ENCODE peak calls at places on chromosomes 5 and 9, in ten cellular contexts. R, J, G, K, C, T, L, A, N and Y are unnamed samples. For H3K4me1, the result is how much of the 10 kb centered on the place peaks cover.

GRCh38 chr9:34546834-34547827 is 24.3 kb upstream of the ENHO start:
- DNase-seq in C (peak), K (peak), L (peak), T (peak), N (peak), R (no peak), G (peak), A (peak), J (no peak), Y (peak)

GRCh38 chr9:87868175-87868574 is 14.5 kb upstream of the SPATA31E1 start:
- DNase-seq in K (no peak), T (no peak), N (no peak), C (no peak), L (no peak), G (no peak), J (no peak), A (no peak), R (no peak), Y (no peak)

GRCh38 chr5:170832241-170832640 is 29.6 kb upstream of the RANBP17 start:
- DNase-seq in R (no peak), G (no peak), T (no peak), A (no peak), L (no peak), J (no peak), C (no peak), N (no peak), K (no peak), Y (no peak)

GRCh38 chr9:19255821-19256220 is 25.3 kb downstream of the DENND4C start:
- DNase-seq in J (no peak), R (no peak), G (no peak), A (no peak), L (no peak), C (no peak), T (no peak), N (no peak), K (no peak), Y (no peak)

GRCh38 chr5:139524932-139525585 is 36.1 kb upstream of the UBE2D2 start:
- DNase-seq in T (no peak), C (no peak), A (no peak), J (no peak), K (no peak), R (no peak), N (no peak), G (no peak), L (no peak), Y (no peak)

GRCh38 chr5:106454651-106455415 is 1215.9 kb downstream of the EFNA5 start:
- DNase-seq in R (no peak), J (no peak), T (no peak), L (no peak), C (peak), K (peak), A (peak), N (peak), G (no peak), Y (no peak)

GRCh38 chr9:85310531-85311070 is 431.2 kb downstream of the AGTPBP1 start:
- DNase-seq in G (no peak), K (no peak), R (no peak), J (no peak), C (no peak), A (no peak), T (no peak), L (no peak), N (no peak), Y (no peak)

GRCh38 chr5:38827525-38827924 is 18.3 kb upstream of the OSMR start:
- DNase-seq in A (peak), K (peak), T (no peak), G (no peak), R (no peak), J (no peak), L (no peak), C (no peak), N (no peak), Y (no peak)

GRCh38 chr5:142003266-142003800 is 9.5 kb downstream of the GNPDA1 start:
- DNase-seq in G (no peak), T (no peak), R (no peak), C (no peak), A (no peak), L (no peak), K (no peak), J (no peak), N (no peak), Y (no peak)

GRCh38 chr5:181167814-181168488 is 20.6 kb downstream of the OR2V2 start:
- DNase-seq in N (no peak), A (peak), T (peak), G (no peak), L (peak), K (no peak), R (no peak), J (no peak), C (peak), Y (no peak)

GRCh38 chr9:126875780-126876510 is 15.5 kb downstream of the ZBTB34 start:
- DNase-seq in J (no peak), R (no peak), L (no peak), C (no peak), K (no peak), N (no peak), G (no peak), A (no peak), T (no peak), Y (no peak)

GRCh38 chr5:75054110-75054930 is 2.0 kb upstream of the GCNT4 start:
- DNase-seq in N (peak), T (peak), G (no peak), K (peak), R (peak), C (no peak), A (peak), J (no peak), L (no peak), Y (no peak)

GRCh38 chr9:115262477-115262876 is 144.5 kb upstream of the TNC start:
- DNase-seq in T (no peak), J (no peak), C (peak), L (no peak), R (peak), G (no peak), N (peak), K (peak), A (peak), Y (no peak)

GRCh38 chr9:128634111-128634510 is 22.5 kb downstream of the DYNC2I2 start:
- DNase-seq in K (no peak), G (no peak), L (no peak), A (no peak), R (peak), T (no peak), J (no peak), C (no peak), N (no peak), Y (no peak)

GRCh38 chr5:159444441-159445082 is 114.3 kb upstream of the IL12B start:
- DNase-seq in N (no peak), A (peak), K (peak), C (peak), J (no peak), T (no peak), R (no peak), G (peak), L (no peak), Y (peak)

GRCh38 chr5:167893271-167893670 is 398.2 kb upstream of the WWC1 start:
- DNase-seq in C (no peak), T (no peak), A (no peak), L (no peak), N (no peak), K (no peak), R (no peak), G (no peak), J (no peak), Y (no peak)

GRCh38 chr9:19127881-19128719 is 808 bp upstream of the PLIN2 start:
- DNase-seq in N (peak), J (no peak), R (peak), K (peak), T (peak), G (peak), L (no peak), A (peak), C (peak), Y (peak)

GRCh38 chr5:132059696-132060500 is 557 bp upstream of the IL3 start:
- DNase-seq in R (peak), C (no peak), L (no peak), T (peak), J (no peak), A (no peak), K (no peak), N (peak), G (no peak), Y (peak)

GRCh38 chr5:4549351-4549750 is 590.8 kb upstream of the ADAMTS16 start:
- DNase-seq in T (no peak), R (no peak), K (no peak), C (no peak), N (no peak), G (no peak), A (no peak), J (no peak), L (no peak), Y (no peak)

GRCh38 chr5:166562246-166562645 is 1729.2 kb upstream of the WWC1 start:
- DNase-seq in K (no peak), L (no peak), N (no peak), J (no peak), A (no peak), G (no peak), C (no peak), R (no peak), T (no peak), Y (no peak)

GRCh38 chr5:173764321-173765029 is 123.7 kb upstream of the CPEB4 start:
- DNase-seq in A (peak), N (peak), C (peak), J (peak), G (no peak), R (peak), K (peak), T (peak), L (peak), Y (no peak)

GRCh38 chr5:158780656-158781237 is 319.0 kb downstream of the EBF1 start:
- DNase-seq in C (no peak), T (no peak), L (no peak), N (no peak), G (no peak), J (no peak), K (no peak), R (no peak), A (no peak), Y (no peak)

GRCh38 chr5:31663519-31663918 is 24.6 kb downstream of the PDZD2 start:
- DNase-seq in J (peak), R (no peak), K (peak), C (no peak), G (no peak), L (no peak), T (peak), N (no peak), A (peak), Y (no peak)

GRCh38 chr5:83025690-83026472 is 51.3 kb downstream of the TMEM167A start:
- DNase-seq in J (no peak), N (no peak), L (peak), R (no peak), T (no peak), G (no peak), A (no peak), C (no peak), K (no peak), Y (no peak)

GRCh38 chr5:120454094-120454798 is 9.9 kb upstream of the PRR16 start:
- DNase-seq in G (no peak), K (peak), R (no peak), J (no peak), T (no peak), L (no peak), N (no peak), A (peak), C (no peak), Y (no peak)

GRCh38 chr9:134557331-134557730 is 84.3 kb upstream of the COL5A1 start:
- DNase-seq in J (no peak), L (no peak), C (no peak), T (peak), N (no peak), G (no peak), K (no peak), A (no peak), R (no peak), Y (no peak)

GRCh38 chr5:137492321-137492720 is 6.8 kb downstream of the SPOCK1 start:
- DNase-seq in C (no peak), L (no peak), K (peak), T (no peak), A (peak), G (no peak), N (no peak), J (no peak), R (no peak), Y (no peak)

GRCh38 chr5:141515946-141516647 is 27.2 kb downstream of the PCDHGC5 start:
- DNase-seq in L (no peak), G (no peak), R (no peak), N (no peak), T (no peak), J (no peak), C (no peak), K (no peak), A (no peak), Y (no peak)

GRCh38 chr9:134648701-134649525 is 7.3 kb downstream of the COL5A1 start:
- DNase-seq in A (peak), K (peak), T (no peak), N (no peak), C (no peak), J (no peak), R (peak), L (no peak), G (peak), Y (no peak)

GRCh38 chr5:2049876-2050275 is 167.2 kb upstream of the IRX4 start:
- DNase-seq in G (no peak), C (no peak), A (no peak), R (no peak), L (no peak), K (no peak), J (no peak), N (no peak), T (no peak), Y (no peak)

GRCh38 chr9:109012009-109012875 is 1.1 kb downstream of the CTNNAL1 start:
- DNase-seq in A (peak), C (peak), L (no peak), K (peak), N (peak), T (peak), G (peak), J (peak), R (no peak), Y (peak)

GRCh38 chr5:170450041-170450660 is 53.7 kb upstream of the KCNIP1 start:
- DNase-seq in R (no peak), T (no peak), J (no peak), L (no peak), C (no peak), N (no peak), K (peak), G (no peak), A (no peak), Y (no peak)

GRCh38 chr9:106482733-106483132 is 380.2 kb upstream of the ZNF462 start:
- DNase-seq in L (no peak), A (no peak), T (no peak), R (no peak), C (no peak), G (no peak), N (no peak), J (no peak), K (peak), Y (no peak)

GRCh38 chr9:137482094-137482781 is 23.1 kb upstream of the NSMF start:
- DNase-seq in L (peak), J (peak), R (peak), C (peak), G (no peak), N (peak), K (peak), A (peak), T (peak), Y (no peak)

DNA sequence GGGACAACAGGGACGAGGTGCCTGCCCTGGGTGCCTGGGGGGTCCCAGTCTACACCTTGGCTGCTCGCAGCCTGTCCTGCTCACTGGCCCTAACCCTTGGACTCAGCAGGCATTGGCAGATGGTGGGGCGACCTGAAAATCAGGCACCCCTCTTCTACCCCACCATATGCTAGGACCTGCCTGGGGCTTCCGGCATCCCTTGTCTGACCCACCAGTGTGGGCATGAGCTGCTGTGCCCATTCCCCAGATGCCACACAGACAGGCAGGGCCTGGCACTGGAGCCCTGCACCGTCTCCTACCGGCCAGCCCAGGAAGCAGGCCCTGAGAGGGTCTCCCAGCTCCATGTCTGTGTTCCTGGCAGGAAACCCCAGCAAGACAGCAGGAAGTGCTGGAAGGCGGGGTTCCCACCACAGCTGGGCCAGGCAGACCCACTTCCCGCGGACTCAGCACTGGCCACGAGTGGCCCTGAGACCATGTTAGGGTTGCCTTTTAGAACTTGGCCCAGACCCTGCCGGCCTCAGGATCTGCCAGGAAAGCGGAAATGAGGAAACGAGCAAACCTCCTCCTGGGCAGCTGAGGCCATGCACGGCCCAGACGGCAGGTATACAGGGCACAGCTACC is 3.1 kb downstream of the NINJ1 start:
- DNase-seq in T (peak), L (no peak), K (no peak), N (peak), J (peak), A (no peak), G (no peak), R (peak), C (no peak), Y (no peak)
- H3K4me1 ChIP-seq in T (half or more), L (under half), K (under half), N (half or more), J (half or more), A (under half), G (half or more), R (half or more), C (under half), Y (under half)

GRCh38 chr9:95076696-95077052 is 240.8 kb downstream of the FANCC start:
- DNase-seq in N (no peak), K (no peak), T (no peak), J (no peak), R (no peak), A (no peak), L (no peak), C (no peak), G (no peak), Y (no peak)

GRCh38 chr9:95075700-95076099 is 241.8 kb downstream of the FANCC start:
- DNase-seq in J (no peak), K (no peak), N (no peak), L (no peak), G (no peak), A (no peak), C (no peak), T (no peak), R (no peak), Y (no peak)

GRCh38 chr9:95077766-95078382 is 239.6 kb downstream of the FANCC start:
- DNase-seq in K (no peak), T (peak), N (peak), L (no peak), J (no peak), A (no peak), R (no peak), C (no peak), G (no peak), Y (no peak)

GRCh38 chr9:95078516-95078915 is 239.0 kb downstream of the FANCC start:
- DNase-seq in T (peak), A (no peak), C (no peak), L (no peak), N (no peak), J (no peak), R (no peak), K (no peak), G (no peak), Y (no peak)

DNA sequence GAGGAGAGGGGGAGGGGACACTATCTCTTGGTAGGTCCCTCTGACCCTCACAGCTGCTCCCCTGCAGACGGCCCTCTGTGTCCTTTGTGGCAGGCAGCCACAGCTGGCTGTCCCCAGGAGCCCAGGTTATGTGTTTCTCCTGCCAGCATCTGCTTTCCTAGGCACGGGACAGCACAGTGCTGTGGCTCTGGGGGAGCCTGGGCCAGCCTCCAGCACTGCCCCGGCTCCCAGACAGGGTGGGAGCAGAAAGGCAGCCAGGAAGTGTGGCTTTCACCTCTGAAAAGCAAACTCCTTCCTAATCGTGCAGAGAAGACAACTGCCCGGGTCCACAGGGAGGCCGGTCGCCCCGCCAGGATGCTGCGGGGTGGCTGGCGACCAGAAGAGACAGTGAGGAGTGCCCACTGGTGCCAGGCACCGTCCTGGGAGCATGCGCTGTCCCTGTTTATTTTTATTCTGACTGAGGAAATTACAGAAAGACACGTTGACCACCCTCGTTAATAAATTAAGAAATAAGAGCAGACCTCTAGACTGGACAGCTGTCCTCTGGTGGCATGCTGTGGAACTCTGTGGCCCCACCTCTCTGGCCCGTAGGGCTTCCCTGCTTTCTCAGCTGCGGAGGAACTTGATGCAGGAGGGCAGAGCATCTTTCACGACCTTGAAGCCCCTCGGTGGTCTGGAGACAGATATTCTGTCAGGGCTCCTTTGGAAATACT is 240.3 kb downstream of the FANCC start:
- DNase-seq in A (no peak), J (no peak), N (no peak), K (no peak), C (no peak), T (peak), R (no peak), L (no peak), G (no peak), Y (no peak)
- H3K27ac ChIP-seq in A (no peak), J (peak), N (peak), K (peak), C (peak), T (peak), R (peak), L (no peak), G (no peak), Y (no peak)

DNA sequence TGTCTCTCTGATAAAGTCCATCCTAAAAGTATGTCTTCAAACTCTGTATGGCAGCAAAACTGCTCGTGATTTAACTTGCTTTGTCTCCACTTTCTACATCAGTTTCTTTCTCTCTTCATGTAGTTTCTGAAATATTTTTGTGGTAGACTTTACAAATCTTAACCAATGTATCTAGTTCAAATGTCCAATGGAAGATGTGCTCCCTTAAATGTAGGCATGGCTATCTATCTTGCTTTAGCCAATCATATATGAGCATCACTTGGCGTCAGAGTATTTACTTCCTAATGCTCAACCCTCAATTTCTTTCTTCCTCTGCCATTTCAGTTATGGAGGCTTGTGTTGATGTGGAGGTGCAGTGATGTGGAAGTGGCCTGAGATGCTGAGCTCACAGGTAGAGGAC is 206.1 kb upstream of the ZNF608 start:
- DNase-seq in N (no peak), G (no peak), J (no peak), C (no peak), K (no peak), L (no peak), R (no peak), A (no peak), T (no peak), Y (no peak)
- H3K4me3 ChIP-seq in N (no peak), G (no peak), J (no peak), C (no peak), K (no peak), L (no peak), R (no peak), A (no peak), T (no peak), Y (no peak)

DNA sequence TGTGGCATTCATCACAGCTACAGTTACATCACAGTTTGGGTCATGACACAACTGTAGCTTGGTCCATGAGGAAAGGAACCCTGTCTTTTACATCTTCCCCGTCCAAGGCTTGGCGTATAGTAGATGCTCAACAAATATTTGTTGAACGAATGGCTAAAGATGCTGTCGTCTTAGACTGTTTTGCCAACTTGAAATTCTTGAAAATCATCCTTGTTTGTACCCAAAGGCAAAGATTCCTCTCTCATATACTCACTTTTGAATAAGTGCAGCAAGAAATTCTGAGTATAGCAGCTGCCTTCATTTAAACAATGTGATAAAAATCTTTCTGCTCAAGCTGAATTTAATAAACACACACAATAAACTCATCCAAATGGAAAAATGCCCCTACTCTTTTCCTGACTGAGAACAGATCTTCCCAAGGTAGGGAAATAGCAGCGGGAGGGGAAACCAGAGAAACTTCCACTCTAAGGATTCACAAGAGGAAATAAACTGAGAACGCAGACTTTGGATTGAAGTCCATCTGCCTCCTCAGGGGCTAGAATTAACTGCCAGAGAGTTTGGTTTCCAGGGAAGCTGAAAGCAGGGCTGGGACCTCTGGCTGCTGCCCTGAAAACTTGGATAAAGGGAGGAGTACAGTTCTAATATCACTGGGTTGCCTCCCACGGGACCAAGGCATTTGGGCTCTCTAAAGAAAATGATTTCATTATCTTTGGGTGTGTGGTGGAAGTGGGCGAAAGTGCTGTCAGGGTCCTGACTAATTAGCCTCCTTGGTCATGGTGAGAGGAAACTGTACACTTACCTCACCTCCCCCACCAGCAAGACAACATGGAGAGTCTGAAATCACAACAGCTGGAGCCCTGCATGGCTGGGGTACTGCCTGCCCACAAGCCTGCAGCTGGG is 99.1 kb downstream of the DPYSL3 start:
- DNase-seq in R (no peak), N (no peak), L (no peak), K (peak), A (peak), C (no peak), J (no peak), G (no peak), T (no peak), Y (no peak)
- H3K4me1 ChIP-seq in R (under half), N (under half), L (under half), K (under half), A (under half), C (under half), J (half or more), G (under half), T (half or more), Y (under half)